ENCODE peak calls at places on chromosomes 11 and 22, in five cellular contexts. One of them, this sample, is unnamed.
A peak's percentile ranks its signal among the peaks of the same experiment; 100 is the strongest.

GRCh38 chr11:100739636-100740035 is 52.5 kb downstream of the ARHGAP42 start:
- DNase-seq in left ventricle myocardium inferior: no peak
- DNase-seq in H7: no peak
- DNase-seq in spleen: no peak
- DNase-seq in CD4-positive, alpha-beta memory T cell: no peak
- DNase-seq in this sample: peak; percentile 39

GRCh38 chr11:82842019-82842418 is 58.2 kb downstream of the PRCP start:
- DNase-seq in left ventricle myocardium inferior: no peak
- DNase-seq in H7: no peak
- DNase-seq in spleen: no peak
- DNase-seq in CD4-positive, alpha-beta memory T cell: no peak
- DNase-seq in this sample: no peak

GRCh38 chr22:49999901-50000586 is 12.5 kb downstream of the IL17REL start:
- DNase-seq in left ventricle myocardium inferior: no peak
- DNase-seq in H7: peak; percentile 82
- DNase-seq in spleen: no peak
- DNase-seq in CD4-positive, alpha-beta memory T cell: no peak
- DNase-seq in this sample: no peak

GRCh38 chr11:16945671-16946469 is 68.3 kb downstream of the PLEKHA7 start:
- DNase-seq in left ventricle myocardium inferior: peak; percentile 39
- DNase-seq in H7: peak; percentile 26
- DNase-seq in spleen: peak; percentile 81
- DNase-seq in CD4-positive, alpha-beta memory T cell: peak; percentile 10
- DNase-seq in this sample: peak; percentile 58

GRCh38 chr11:43515090-43515489 is 156.4 kb downstream of the TTC17 start:
- DNase-seq in left ventricle myocardium inferior: no peak
- DNase-seq in H7: peak; percentile 70
- DNase-seq in spleen: no peak
- DNase-seq in CD4-positive, alpha-beta memory T cell: no peak
- DNase-seq in this sample: peak; percentile 30

GRCh38 chr11:118627566-118627965 is 20.2 kb downstream of the PHLDB1 start:
- DNase-seq in left ventricle myocardium inferior: no peak
- DNase-seq in H7: no peak
- DNase-seq in spleen: no peak
- DNase-seq in CD4-positive, alpha-beta memory T cell: no peak
- DNase-seq in this sample: no peak

GRCh38 chr11:131370090-131370751 is at the start of gene NTM:
- DNase-seq in left ventricle myocardium inferior: peak; percentile 42
- DNase-seq in H7: no peak
- DNase-seq in spleen: no peak
- DNase-seq in CD4-positive, alpha-beta memory T cell: no peak
- DNase-seq in this sample: no peak

GRCh38 chr22:25475554-25476022 is 88.9 kb upstream of the GRK3 start:
- DNase-seq in left ventricle myocardium inferior: no peak
- DNase-seq in H7: no peak
- DNase-seq in spleen: no peak
- DNase-seq in CD4-positive, alpha-beta memory T cell: no peak
- DNase-seq in this sample: peak; percentile 95

GRCh38 chr11:123560001-123560400 is 94.4 kb downstream of the SCN3B start:
- DNase-seq in left ventricle myocardium inferior: peak; percentile 60
- DNase-seq in H7: no peak
- DNase-seq in spleen: no peak
- DNase-seq in CD4-positive, alpha-beta memory T cell: no peak
- DNase-seq in this sample: peak; percentile 74

GRCh38 chr11:5818245-5818865 is 9.6 kb downstream of the OR52N2 start:
- DNase-seq in left ventricle myocardium inferior: no peak
- DNase-seq in H7: no peak
- DNase-seq in spleen: no peak
- DNase-seq in CD4-positive, alpha-beta memory T cell: peak; percentile 6
- DNase-seq in this sample: no peak

GRCh38 chr11:2525166-2525861 is 80.5 kb downstream of the KCNQ1 start:
- DNase-seq in left ventricle myocardium inferior: peak; percentile 9
- DNase-seq in H7: peak; percentile 48
- DNase-seq in spleen: peak; percentile 64
- DNase-seq in CD4-positive, alpha-beta memory T cell: no peak
- DNase-seq in this sample: peak; percentile 1

GRCh38 chr11:50333861-50334260 is 301.2 kb downstream of the OR4C45 start:
- DNase-seq in left ventricle myocardium inferior: no peak
- DNase-seq in H7: no peak
- DNase-seq in spleen: no peak
- DNase-seq in CD4-positive, alpha-beta memory T cell: no peak
- DNase-seq in this sample: no peak

GRCh38 chr22:26883393-26883792 is 226.0 kb downstream of the MIAT start:
- DNase-seq in left ventricle myocardium inferior: no peak
- DNase-seq in H7: no peak
- DNase-seq in spleen: no peak
- DNase-seq in CD4-positive, alpha-beta memory T cell: no peak
- DNase-seq in this sample: no peak

GRCh38 chr11:47408598-47409439 is 429 bp downstream of the SLC39A13 start:
- DNase-seq in left ventricle myocardium inferior: no peak
- DNase-seq in H7: peak; percentile 69
- DNase-seq in spleen: peak; percentile 96
- DNase-seq in CD4-positive, alpha-beta memory T cell: no peak
- DNase-seq in this sample: peak; percentile 67

GRCh38 chr11:93485983-93486382 is 57.2 kb downstream of the SMCO4 start:
- DNase-seq in left ventricle myocardium inferior: no peak
- DNase-seq in H7: no peak
- DNase-seq in spleen: no peak
- DNase-seq in CD4-positive, alpha-beta memory T cell: no peak
- DNase-seq in this sample: no peak

GRCh38 chr11:92978226-92979111 is 9.0 kb downstream of the MTNR1B start:
- DNase-seq in left ventricle myocardium inferior: peak; percentile 28
- DNase-seq in H7: no peak
- DNase-seq in spleen: no peak
- DNase-seq in CD4-positive, alpha-beta memory T cell: no peak
- DNase-seq in this sample: peak; percentile 79

GRCh38 chr22:50007057-50007511 is 5.5 kb downstream of the IL17REL start:
- DNase-seq in left ventricle myocardium inferior: no peak
- DNase-seq in H7: no peak
- DNase-seq in spleen: no peak
- DNase-seq in CD4-positive, alpha-beta memory T cell: no peak
- DNase-seq in this sample: no peak

GRCh38 chr22:28435960-28436359 is 243.7 kb downstream of the TTC28 start:
- DNase-seq in left ventricle myocardium inferior: no peak
- DNase-seq in H7: no peak
- DNase-seq in spleen: no peak
- DNase-seq in CD4-positive, alpha-beta memory T cell: no peak
- DNase-seq in this sample: no peak

GRCh38 chr11:19992162-19992561 is 168.1 kb downstream of the DBX1 start:
- DNase-seq in left ventricle myocardium inferior: no peak
- DNase-seq in H7: no peak
- DNase-seq in spleen: no peak
- DNase-seq in CD4-positive, alpha-beta memory T cell: no peak
- DNase-seq in this sample: no peak

GRCh38 chr22:23161574-23161973 is 16.3 kb downstream of the RAB36 start:
- DNase-seq in left ventricle myocardium inferior: no peak
- DNase-seq in H7: peak; percentile 37
- DNase-seq in spleen: peak; percentile 68
- DNase-seq in CD4-positive, alpha-beta memory T cell: no peak
- DNase-seq in this sample: no peak

GRCh38 chr11:58829736-58830135 is 14.8 kb downstream of the GLYATL2 start:
- DNase-seq in left ventricle myocardium inferior: no peak
- DNase-seq in H7: no peak
- DNase-seq in spleen: no peak
- DNase-seq in CD4-positive, alpha-beta memory T cell: no peak
- DNase-seq in this sample: no peak

GRCh38 chr11:8947230-8947943 is 4.6 kb upstream of the ASCL3 start:
- DNase-seq in left ventricle myocardium inferior: no peak
- DNase-seq in H7: no peak
- DNase-seq in spleen: no peak
- DNase-seq in CD4-positive, alpha-beta memory T cell: no peak
- DNase-seq in this sample: no peak

GRCh38 chr11:16897460-16898061 is 116.7 kb downstream of the PLEKHA7 start:
- DNase-seq in left ventricle myocardium inferior: no peak
- DNase-seq in H7: peak; percentile 68
- DNase-seq in spleen: no peak
- DNase-seq in CD4-positive, alpha-beta memory T cell: no peak
- DNase-seq in this sample: no peak

GRCh38 chr11:67556244-67556643 is 27.4 kb upstream of the GSTP1 start:
- DNase-seq in left ventricle myocardium inferior: no peak
- DNase-seq in H7: no peak
- DNase-seq in spleen: no peak
- DNase-seq in CD4-positive, alpha-beta memory T cell: no peak
- DNase-seq in this sample: no peak

GRCh38 chr11:120492486-120492885 is 19.1 kb upstream of the GRIK4 start:
- DNase-seq in left ventricle myocardium inferior: no peak
- DNase-seq in H7: no peak
- DNase-seq in spleen: no peak
- DNase-seq in CD4-positive, alpha-beta memory T cell: no peak
- DNase-seq in this sample: no peak
- H3K4me3 ChIP-seq in left ventricle myocardium inferior: no peak overlapping the region
- H3K4me3 ChIP-seq in H7: no peak overlapping the region
- H3K4me3 ChIP-seq in spleen: no peak overlapping the region
- H3K4me3 ChIP-seq in CD4-positive, alpha-beta memory T cell: no peak overlapping the region
- H3K4me3 ChIP-seq in this sample: no peak overlapping the region

GRCh38 chr11:22031791-22032190 is 161.1 kb upstream of the ANO5 start:
- DNase-seq in left ventricle myocardium inferior: no peak
- DNase-seq in H7: no peak
- DNase-seq in spleen: no peak
- DNase-seq in CD4-positive, alpha-beta memory T cell: no peak
- DNase-seq in this sample: no peak
- H3K4me3 ChIP-seq in left ventricle myocardium inferior: no peak overlapping the region
- H3K4me3 ChIP-seq in H7: no peak overlapping the region
- H3K4me3 ChIP-seq in spleen: no peak overlapping the region
- H3K4me3 ChIP-seq in CD4-positive, alpha-beta memory T cell: no peak overlapping the region
- H3K4me3 ChIP-seq in this sample: no peak overlapping the region

GRCh38 chr22:46845281-46846153 is 83.1 kb downstream of the TBC1D22A start:
- DNase-seq in left ventricle myocardium inferior: no peak
- DNase-seq in H7: peak; percentile 43
- DNase-seq in spleen: no peak
- DNase-seq in CD4-positive, alpha-beta memory T cell: no peak
- DNase-seq in this sample: no peak

GRCh38 chr22:46842606-46843005 is 80.2 kb downstream of the TBC1D22A start:
- DNase-seq in left ventricle myocardium inferior: no peak
- DNase-seq in H7: no peak
- DNase-seq in spleen: no peak
- DNase-seq in CD4-positive, alpha-beta memory T cell: no peak
- DNase-seq in this sample: no peak

GRCh38 chr22:46846154-46846831 is 83.8 kb downstream of the TBC1D22A start:
- DNase-seq in left ventricle myocardium inferior: no peak
- DNase-seq in H7: no peak
- DNase-seq in spleen: no peak
- DNase-seq in CD4-positive, alpha-beta memory T cell: no peak
- DNase-seq in this sample: no peak

GRCh38 chr22:46843691-46844297 is 81.3 kb downstream of the TBC1D22A start:
- DNase-seq in left ventricle myocardium inferior: no peak
- DNase-seq in H7: no peak
- DNase-seq in spleen: no peak
- DNase-seq in CD4-positive, alpha-beta memory T cell: no peak
- DNase-seq in this sample: no peak

DNA sequence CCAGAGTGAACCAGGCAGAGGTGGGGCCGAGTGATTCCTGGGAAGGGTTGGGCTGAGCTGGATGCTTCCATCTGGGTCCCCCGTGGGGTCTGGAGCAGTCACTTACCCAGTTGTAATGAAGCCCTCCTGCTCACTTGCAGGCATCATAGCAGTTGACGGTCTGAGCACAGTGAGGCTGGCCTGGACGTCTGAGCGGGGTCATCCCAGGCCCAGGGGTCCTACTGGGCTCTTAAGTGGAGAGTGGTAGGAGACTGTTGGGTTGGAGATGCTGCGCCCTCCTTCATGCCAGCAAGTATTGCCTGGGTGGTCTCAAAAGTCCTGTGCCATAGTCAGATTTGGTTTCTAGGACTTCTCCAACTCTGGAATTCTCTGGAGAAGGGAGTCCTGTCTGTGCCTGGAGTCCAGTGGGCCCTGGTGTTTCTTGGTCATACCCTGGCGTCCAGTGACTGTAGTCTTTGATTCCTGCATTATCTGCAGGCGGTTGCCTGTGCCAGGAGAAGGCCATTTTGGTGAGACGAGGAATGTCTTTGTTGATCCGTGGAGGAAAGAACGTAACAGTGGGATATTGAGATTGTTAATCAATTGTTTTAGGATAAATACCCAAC is 82.3 kb downstream of the TBC1D22A start:
- DNase-seq in left ventricle myocardium inferior: no peak
- DNase-seq in H7: no peak
- DNase-seq in spleen: no peak
- DNase-seq in CD4-positive, alpha-beta memory T cell: no peak
- DNase-seq in this sample: no peak
- H3K4me3 ChIP-seq in left ventricle myocardium inferior: peak overlapping the region; percentile 44
- H3K4me3 ChIP-seq in H7: no peak overlapping the region
- H3K4me3 ChIP-seq in spleen: no peak overlapping the region
- H3K4me3 ChIP-seq in CD4-positive, alpha-beta memory T cell: no peak overlapping the region
- H3K4me3 ChIP-seq in this sample: no peak overlapping the region

DNA sequence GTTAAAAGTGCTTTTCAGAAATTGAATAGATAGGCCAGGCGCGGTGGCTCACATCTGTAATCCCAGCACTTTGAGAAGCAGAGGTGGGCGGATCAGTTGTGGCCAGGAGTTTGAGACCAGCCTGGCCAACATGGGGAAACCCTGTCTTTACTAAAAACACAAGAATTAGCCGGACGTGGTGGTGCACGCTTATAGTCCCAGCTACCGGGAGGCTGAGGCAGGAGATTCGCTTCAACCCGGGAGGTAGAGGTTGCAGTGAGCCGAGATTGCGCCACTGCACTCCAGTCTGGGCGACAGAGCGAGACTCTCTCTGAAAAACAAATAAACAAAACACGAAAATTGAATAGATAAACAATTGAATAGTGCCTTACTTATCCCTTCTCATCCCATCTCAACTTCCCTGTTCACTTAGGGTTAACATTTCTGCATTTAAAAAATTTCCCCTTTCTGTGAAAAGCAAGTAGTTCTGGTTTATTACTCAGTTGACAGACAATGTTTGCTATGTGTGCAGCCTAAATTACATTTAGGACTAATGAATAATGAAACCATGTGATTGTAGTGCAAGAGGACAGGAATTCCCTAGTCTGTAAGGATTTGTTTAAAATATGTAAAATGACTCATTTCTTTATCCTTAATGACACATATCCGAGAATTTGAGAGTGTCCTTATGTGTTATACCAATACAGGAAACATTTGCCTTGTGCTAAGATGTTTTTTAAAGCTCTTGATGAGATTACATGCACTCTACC is 6.0 kb downstream of the RNF169 start:
- DNase-seq in left ventricle myocardium inferior: no peak
- DNase-seq in H7: no peak
- DNase-seq in spleen: no peak
- DNase-seq in CD4-positive, alpha-beta memory T cell: no peak
- DNase-seq in this sample: no peak
- H3K4me3 ChIP-seq in left ventricle myocardium inferior: no peak overlapping the region
- H3K4me3 ChIP-seq in H7: no peak overlapping the region
- H3K4me3 ChIP-seq in spleen: no peak overlapping the region
- H3K4me3 ChIP-seq in CD4-positive, alpha-beta memory T cell: no peak overlapping the region
- H3K4me3 ChIP-seq in this sample: no peak overlapping the region

DNA sequence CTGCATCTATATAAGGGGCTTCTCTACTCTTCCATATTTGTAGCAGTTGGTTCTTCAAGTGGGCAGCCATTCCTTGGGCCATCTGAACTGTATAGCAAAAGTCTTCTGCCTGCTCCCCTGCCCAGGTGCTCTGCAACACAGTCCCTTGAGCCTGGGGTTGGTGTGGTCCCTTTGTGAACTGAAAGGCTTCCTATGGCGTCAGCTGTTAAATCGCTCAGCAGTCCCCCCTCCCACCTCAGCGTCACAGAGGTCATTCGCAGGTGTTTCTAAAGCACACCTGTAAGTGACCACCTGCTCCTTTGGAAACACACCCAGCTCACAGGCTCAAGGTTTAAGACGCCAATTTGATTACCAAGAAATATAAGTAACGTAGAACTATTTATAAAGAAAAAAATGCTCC is 37.0 kb downstream of the CYB5R2 start:
- DNase-seq in left ventricle myocardium inferior: no peak
- DNase-seq in H7: no peak
- DNase-seq in spleen: no peak
- DNase-seq in CD4-positive, alpha-beta memory T cell: no peak
- DNase-seq in this sample: no peak
- H3K4me3 ChIP-seq in left ventricle myocardium inferior: no peak overlapping the region
- H3K4me3 ChIP-seq in H7: no peak overlapping the region
- H3K4me3 ChIP-seq in spleen: no peak overlapping the region
- H3K4me3 ChIP-seq in CD4-positive, alpha-beta memory T cell: no peak overlapping the region
- H3K4me3 ChIP-seq in this sample: no peak overlapping the region

GRCh38 chr11:115886111-115886733 is 382.0 kb upstream of the CADM1 start:
- DNase-seq in left ventricle myocardium inferior: no peak
- DNase-seq in H7: peak; percentile 40
- DNase-seq in spleen: no peak
- DNase-seq in CD4-positive, alpha-beta memory T cell: no peak
- DNase-seq in this sample: no peak
- H3K4me3 ChIP-seq in left ventricle myocardium inferior: no peak overlapping the region
- H3K4me3 ChIP-seq in H7: no peak overlapping the region
- H3K4me3 ChIP-seq in spleen: no peak overlapping the region
- H3K4me3 ChIP-seq in CD4-positive, alpha-beta memory T cell: no peak overlapping the region
- H3K4me3 ChIP-seq in this sample: no peak overlapping the region